ENCODE peak calls at places on chromosomes 7 and 10, in nine cellular contexts. L is Peyer's patch, Y is NB4, T is cardiac fibroblast, Q is bronchial epithelial cell, Z is A549, V is sigmoid colon, E is left ventricle myocardium inferior, P is psoas muscle. A is an unnamed sample.

GRCh38 chr10:103800789-103801540 is 54.4 kb downstream of the SH3PXD2A start:
- DNase-seq in T (no peak), Z (peak; percentile 18), L (peak; percentile 30), V (no peak), P (no peak), E (no peak), Q (peak; percentile 90), Y (peak; percentile 84), A (no peak)

GRCh38 chr10:124680675-124681074 is 63.5 kb downstream of the FAM53B start:
- DNase-seq in Q (no peak), E (peak; percentile 33), L (no peak), V (peak; percentile 83), Y (no peak), T (no peak), Z (no peak), P (peak; percentile 68), A (no peak)

GRCh38 chr7:73865738-73866445 is 4.9 kb downstream of the TMEM270 start:
- DNase-seq in E (no peak), Q (peak; percentile 26), V (no peak), Y (peak; percentile 72), L (no peak), Z (peak; percentile 63), T (peak; percentile 76), P (peak; percentile 51), A (no peak)

GRCh38 chr10:59675812-59676211 is 33.8 kb downstream of the SLC16A9 start:
- DNase-seq in L (no peak), T (peak; percentile 6), V (no peak), Q (no peak), Y (peak; percentile 54), E (no peak), Z (peak; percentile 35), P (no peak), A (no peak)

GRCh38 chr7:105046414-105046813 is 32.4 kb downstream of the KMT2E start:
- DNase-seq in T (peak; percentile 59), P (no peak), V (no peak), L (no peak), Z (no peak), Q (peak; percentile 52), Y (no peak), E (no peak), A (no peak)

GRCh38 chr10:96257944-96258343 is 13.4 kb downstream of the BLNK start:
- DNase-seq in L (no peak), Z (no peak), Q (no peak), V (no peak), T (peak; percentile 2), P (peak; percentile 22), Y (no peak), E (no peak), A (peak; percentile 21)

GRCh38 chr10:60490013-60490412 is 100.3 kb upstream of the ANK3 start:
- DNase-seq in P (no peak), Q (no peak), E (no peak), Z (no peak), V (no peak), Y (no peak), L (no peak), T (peak; percentile 29), A (no peak)

GRCh38 chr10:69479241-69479730 is 28.0 kb downstream of the TSPAN15 start:
- DNase-seq in Q (no peak), E (peak; percentile 59), Y (no peak), T (no peak), Z (no peak), P (peak; percentile 51), V (peak; percentile 85), L (no peak), A (no peak)

GRCh38 chr7:16063691-16064090 is 357.6 kb downstream of the CRPPA start:
- DNase-seq in L (no peak), Q (no peak), V (no peak), Z (no peak), E (no peak), T (peak; percentile 32), Y (no peak), P (no peak), A (no peak)

GRCh38 chr10:31136386-31136785 is 104.7 kb upstream of the ZNF438 start:
- DNase-seq in L (no peak), Q (no peak), Y (no peak), E (no peak), Z (no peak), V (no peak), P (no peak), T (no peak), A (no peak)

GRCh38 chr10:45052700-45053099 is 52.0 kb downstream of the ZNF22 start:
- DNase-seq in P (no peak), Q (no peak), T (no peak), Y (no peak), E (no peak), L (no peak), V (no peak), Z (no peak), A (no peak)

GRCh38 chr7:94912085-94912484 is 4.7 kb downstream of the PPP1R9A start:
- DNase-seq in T (no peak), Q (no peak), V (no peak), E (no peak), P (no peak), Y (no peak), L (no peak), Z (no peak), A (no peak)

GRCh38 chr7:92717601-92717981 is 118.8 kb downstream of the CDK6 start:
- DNase-seq in L (no peak), V (no peak), P (no peak), Y (no peak), T (no peak), Q (no peak), Z (no peak), E (no peak), A (no peak)
- H3K4me3 ChIP-seq in L (peak overlapping the region; percentile 38), V (peak overlapping the region; percentile 35), P (peak overlapping the region; percentile 69), Y (no peak overlapping the region), T (no peak overlapping the region), Q (no peak overlapping the region), Z (peak overlapping the region; percentile 34), E (peak overlapping the region; percentile 60), A (peak overlapping the region; percentile 76)

GRCh38 chr7:10704653-10705052 is 269.0 kb upstream of the PHF14 start:
- DNase-seq in Q (no peak), T (no peak), L (no peak), Z (no peak), E (no peak), V (no peak), Y (no peak), P (no peak), A (no peak)

GRCh38 chr7:10708447-10708846 is 265.2 kb upstream of the PHF14 start:
- DNase-seq in L (no peak), Q (peak; percentile 13), E (no peak), V (no peak), P (no peak), T (no peak), Y (peak; percentile 49), Z (peak; percentile 43), A (no peak)

GRCh38 chr7:10707519-10707918 is 266.2 kb upstream of the PHF14 start:
- DNase-seq in E (no peak), Z (no peak), T (no peak), V (no peak), Q (no peak), P (no peak), L (no peak), Y (no peak), A (no peak)

GRCh38 chr7:10703981-10704380 is 269.7 kb upstream of the PHF14 start:
- DNase-seq in Z (no peak), Q (peak; percentile 49), P (no peak), L (no peak), E (no peak), V (no peak), Y (no peak), T (no peak), A (no peak)

DNA sequence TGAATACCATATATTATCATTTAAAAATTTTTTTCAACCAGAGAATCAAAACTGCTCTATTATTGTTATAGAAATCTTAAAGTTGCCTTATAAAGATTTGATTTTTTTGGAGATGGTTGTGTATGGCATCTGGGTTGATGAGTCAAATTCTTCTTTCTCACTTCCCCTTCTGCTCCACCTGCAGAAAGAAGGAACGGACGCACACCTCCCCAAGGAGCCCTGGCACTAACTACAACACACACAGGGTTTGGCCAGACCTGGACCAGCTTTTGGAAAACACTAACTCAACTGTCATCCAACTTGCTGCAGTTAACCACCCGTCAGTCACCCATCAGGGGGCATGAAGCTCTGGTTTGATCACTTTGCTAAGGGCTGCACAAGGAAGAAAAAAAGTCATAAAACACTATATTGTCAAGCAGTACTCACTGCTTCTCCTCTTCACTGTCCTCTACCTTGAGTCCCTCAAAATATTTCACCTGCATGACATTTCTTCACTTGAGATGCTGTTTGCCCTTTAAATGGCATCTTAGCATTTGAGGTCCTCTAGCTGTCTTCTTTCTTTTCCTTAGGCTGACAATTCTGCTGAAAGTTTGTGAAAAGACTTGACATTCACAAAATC is 266.7 kb upstream of the PHF14 start:
- DNase-seq in P (no peak), E (no peak), V (no peak), Q (no peak), T (no peak), Y (no peak), L (no peak), Z (no peak), A (no peak)
- H3K4me3 ChIP-seq in P (no peak overlapping the region), E (no peak overlapping the region), V (no peak overlapping the region), Q (no peak overlapping the region), T (no peak overlapping the region), Y (no peak overlapping the region), L (no peak overlapping the region), Z (no peak overlapping the region), A (no peak overlapping the region)

DNA sequence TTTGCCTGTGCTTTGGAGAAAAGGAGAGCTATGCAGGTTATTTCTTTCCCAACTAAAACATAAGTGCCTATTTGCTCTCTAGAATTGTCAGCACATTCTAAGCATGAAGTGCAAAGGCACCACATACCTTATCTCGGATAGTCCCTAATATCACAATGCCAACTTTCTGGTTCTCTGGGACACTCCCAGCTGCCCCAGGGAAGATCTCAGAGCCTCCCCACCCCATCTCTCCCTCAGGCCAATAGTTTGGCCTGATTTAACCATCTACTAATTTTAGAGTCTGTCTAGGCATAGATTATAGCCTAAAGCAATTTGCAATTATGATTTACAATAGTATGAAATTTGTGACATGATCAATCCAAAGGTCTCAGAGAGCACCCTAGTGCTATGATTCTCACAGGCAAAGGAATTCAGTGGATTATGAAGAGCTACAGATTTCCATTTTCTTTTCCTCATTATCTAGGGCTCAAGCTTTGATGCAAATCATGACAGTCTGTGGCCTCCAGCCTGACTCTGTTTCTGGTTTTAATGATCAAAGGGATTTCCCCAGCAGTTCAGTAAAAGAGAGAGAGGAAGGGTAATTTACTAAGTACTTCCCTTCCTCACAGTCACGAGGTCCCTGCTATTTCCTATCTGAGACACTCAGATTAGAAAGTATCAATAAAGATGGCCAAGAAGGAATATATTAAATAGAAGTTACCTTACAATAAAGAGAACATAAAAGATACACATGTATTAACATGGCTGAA is 28.9 kb upstream of the IL6 start:
- DNase-seq in P (no peak), Y (no peak), V (no peak), L (peak; percentile 49), E (no peak), Q (no peak), Z (no peak), T (no peak), A (no peak)
- H3K4me3 ChIP-seq in P (no peak overlapping the region), Y (no peak overlapping the region), V (no peak overlapping the region), L (no peak overlapping the region), E (no peak overlapping the region), Q (no peak overlapping the region), Z (no peak overlapping the region), T (no peak overlapping the region), A (no peak overlapping the region)

DNA sequence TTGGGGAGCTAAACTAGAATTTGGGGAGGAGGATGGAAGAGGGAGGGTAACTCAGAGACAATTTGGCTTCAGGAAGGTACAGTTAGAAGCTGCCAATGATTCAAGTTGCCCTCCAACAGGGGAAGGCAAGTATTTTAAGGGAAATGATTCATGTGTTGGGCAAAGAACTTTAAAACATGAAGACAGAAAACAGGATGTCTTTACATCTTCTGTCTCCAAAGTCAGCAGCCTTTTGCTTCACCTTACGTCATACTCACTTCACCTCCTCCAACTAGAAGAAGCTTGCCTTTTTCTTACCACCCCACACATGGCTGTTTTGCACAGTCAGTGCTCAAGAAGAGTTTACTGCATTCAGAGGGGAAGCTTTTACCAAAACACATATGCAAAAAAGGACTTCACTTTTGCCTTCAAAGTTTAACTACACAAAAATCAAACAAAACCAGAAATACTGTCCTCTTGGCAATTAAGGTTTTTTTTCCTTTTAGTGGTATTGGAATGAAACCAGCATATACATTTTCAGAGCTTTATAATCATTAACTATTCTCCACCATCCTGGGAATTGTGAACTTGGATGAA is 36.0 kb downstream of the PPP1R3C start:
- DNase-seq in E (no peak), L (no peak), Q (peak; percentile 92), Y (peak; percentile 17), P (no peak), T (peak; percentile 91), V (no peak), Z (peak; percentile 87), A (no peak)
- H3K4me3 ChIP-seq in E (no peak overlapping the region), L (no peak overlapping the region), Q (no peak overlapping the region), Y (no peak overlapping the region), P (no peak overlapping the region), T (no peak overlapping the region), V (no peak overlapping the region), Z (no peak overlapping the region), A (no peak overlapping the region)

A was measured in thoracic aorta.